ENCODE peak calls at places on chromosomes 11 and 22, in eight cellular contexts. V is tibial nerve, B is OCI-LY7, J is A673, Q is coronary artery, U is IMR-90, A is mammary epithelial cell, D is A549. T is an unnamed sample.

GRCh38 chr11:47136327-47136726 is 40.4 kb downstream of the ARFGAP2 start:
- DNase-seq in V (no peak), B (no peak), J (no peak), Q (no peak), U (no peak), A (no peak), D (no peak), T (no peak)

GRCh38 chr22:49208768-49209252 is 618.9 kb downstream of the BRD1 start:
- DNase-seq in V (no peak), B (peak), J (peak), Q (peak), U (no peak), A (no peak), D (no peak), T (peak)

GRCh38 chr22:45804986-45805325 is 133.3 kb downstream of the ATXN10 start:
- DNase-seq in V (no peak), B (no peak), J (peak), Q (no peak), U (peak), A (peak), D (peak), T (no peak)

GRCh38 chr11:9461760-9462134 is 935 bp downstream of the ZNF143 start:
- DNase-seq in V (no peak), B (peak), J (no peak), Q (no peak), U (peak), A (peak), D (peak), T (no peak)

GRCh38 chr11:35725880-35726279 is 63.3 kb downstream of the TRIM44 start:
- DNase-seq in V (no peak), B (no peak), J (no peak), Q (no peak), U (peak), A (peak), D (peak), T (no peak)

GRCh38 chr11:57432714-57433163 is 5.8 kb upstream of the SLC43A3 start:
- DNase-seq in V (no peak), B (no peak), J (no peak), Q (no peak), U (peak), A (peak), D (no peak), T (no peak)

GRCh38 chr22:40485813-40486610 is 115.6 kb downstream of the SGSM3 start:
- DNase-seq in V (no peak), B (no peak), J (peak), Q (no peak), U (peak), A (peak), D (no peak), T (peak)

GRCh38 chr11:3840870-3841425 is at the start of gene RHOG:
- DNase-seq in V (peak), B (peak), J (peak), Q (peak), U (peak), A (peak), D (peak), T (peak)

GRCh38 chr11:103534959-103535358 is 425.7 kb downstream of the DYNC2H1 start:
- DNase-seq in V (no peak), B (no peak), J (no peak), Q (no peak), U (no peak), A (no peak), D (no peak), T (no peak)

GRCh38 chr22:20853236-20853660 is 5.4 kb downstream of the PI4KA start:
- DNase-seq in V (no peak), B (no peak), J (no peak), Q (no peak), U (no peak), A (no peak), D (no peak), T (no peak)

GRCh38 chr22:36234919-36235318 is 4.4 kb downstream of the APOL2 start:
- DNase-seq in V (no peak), B (no peak), J (no peak), Q (peak), U (no peak), A (no peak), D (no peak), T (no peak)

GRCh38 chr22:36234211-36234610 is 5.1 kb downstream of the APOL2 start:
- DNase-seq in V (no peak), B (no peak), J (no peak), Q (no peak), U (no peak), A (no peak), D (no peak), T (no peak)

GRCh38 chr22:36236338-36237319 is 2.7 kb downstream of the APOL2 start:
- DNase-seq in V (no peak), B (no peak), J (no peak), Q (peak), U (no peak), A (no peak), D (no peak), T (no peak)

GRCh38 chr22:36233796-36234195 is 5.5 kb downstream of the APOL2 start:
- DNase-seq in V (no peak), B (no peak), J (no peak), Q (no peak), U (peak), A (no peak), D (no peak), T (no peak)

DNA sequence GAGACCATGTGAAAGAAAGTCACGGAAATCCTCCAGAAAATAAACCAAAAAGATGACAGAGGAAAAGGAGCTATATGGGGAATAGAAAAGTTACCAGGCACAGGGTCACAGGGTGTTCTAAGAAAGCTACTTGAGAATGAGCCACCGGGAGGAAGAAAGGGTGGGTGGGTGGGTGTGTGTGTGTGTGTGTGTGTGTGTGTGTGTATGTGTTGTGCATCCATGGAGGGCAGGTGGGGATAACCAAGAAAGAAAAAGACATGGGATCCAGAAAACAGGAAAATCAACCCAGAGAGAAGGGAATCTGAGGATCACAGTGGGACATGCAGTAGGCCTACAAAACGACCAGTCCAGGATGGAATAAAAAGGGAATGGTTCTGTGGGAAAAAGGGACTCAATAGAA is 3.7 kb downstream of the APOL2 start:
- DNase-seq in V (no peak), B (no peak), J (no peak), Q (no peak), U (no peak), A (no peak), D (no peak), T (no peak)
- H3K4me3 ChIP-seq in V (no peak), B (no peak), J (no peak), Q (no peak), U (no peak), A (no peak), D (no peak), T (no peak)

DNA sequence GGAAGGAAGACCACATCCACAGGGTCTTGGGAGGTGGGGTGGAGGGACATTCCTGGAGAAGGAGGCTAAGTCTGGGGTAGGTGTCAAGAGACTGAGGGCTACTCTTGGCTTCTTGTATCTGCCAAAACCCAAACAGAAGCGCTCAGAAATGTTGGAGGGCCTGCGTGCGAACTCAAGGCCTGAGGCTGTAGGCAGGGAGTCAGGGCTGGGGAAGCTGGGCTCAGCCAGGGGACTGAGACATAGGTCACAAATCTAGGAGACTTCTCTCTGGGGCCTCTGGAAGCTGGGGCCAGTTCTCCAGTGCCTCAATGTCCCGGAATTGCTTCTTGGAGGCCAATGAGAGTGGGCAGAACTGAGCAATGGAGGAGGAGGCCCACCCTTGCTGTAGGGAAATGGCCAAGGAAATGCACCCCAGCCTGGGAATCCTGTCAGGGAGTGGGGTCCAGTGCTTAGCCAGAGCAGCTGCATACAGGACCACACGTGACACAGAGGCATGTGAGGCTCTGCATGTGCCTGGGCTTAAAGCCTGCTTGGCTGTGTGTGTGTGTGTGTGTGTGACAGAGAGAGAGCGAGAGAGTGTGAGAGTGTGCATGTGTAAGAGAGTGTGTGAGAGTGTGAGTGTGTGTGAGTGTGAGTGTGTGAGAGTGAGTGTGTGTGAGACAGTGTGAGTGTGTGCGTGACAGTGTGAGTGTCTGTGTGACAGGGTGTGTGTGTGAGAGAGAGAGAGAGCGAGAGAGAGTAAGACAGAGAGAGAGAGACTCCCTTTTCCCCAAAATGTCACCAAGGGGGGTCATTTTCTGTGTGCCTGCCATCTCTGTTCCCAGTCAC is 141.3 kb downstream of the ST3GAL4 start:
- DNase-seq in V (no peak), B (no peak), J (no peak), Q (no peak), U (no peak), A (no peak), D (no peak), T (no peak)
- TF ChIP-seq CTCF in V (no peak), B (no peak), J (no peak), Q (no peak), U (no peak), A (no peak), D (no peak), T (no peak)

GRCh38 chr11:10490032-10490397 is 35.0 kb downstream of the AMPD3 start:
- DNase-seq in V (no peak), B (no peak), J (no peak), Q (peak), U (no peak), A (no peak), D (no peak), T (no peak)
- H3K27ac ChIP-seq in V (peak), B (no peak), J (no peak), Q (peak), U (peak), A (peak), D (peak), T (peak)

GRCh38 chr11:1261241-1262071 is 38.6 kb downstream of the MUC5B start:
- DNase-seq in V (no peak), B (no peak), J (no peak), Q (no peak), U (no peak), A (no peak), D (no peak), T (no peak)
- H3K4me3 ChIP-seq in V (no peak), B (no peak), J (no peak), Q (peak), U (no peak), A (no peak), D (no peak), T (no peak)

GRCh38 chr11:92216789-92217188 is 7.8 kb upstream of the FAT3 start:
- DNase-seq in V (no peak), B (no peak), J (no peak), Q (no peak), U (no peak), A (no peak), D (no peak), T (no peak)

GRCh38 chr11:92212530-92212929 is 12.1 kb upstream of the FAT3 start:
- DNase-seq in V (no peak), B (no peak), J (no peak), Q (no peak), U (no peak), A (no peak), D (no peak), T (no peak)

GRCh38 chr11:92206441-92206840 is 18.2 kb upstream of the FAT3 start:
- DNase-seq in V (no peak), B (no peak), J (no peak), Q (no peak), U (no peak), A (no peak), D (no peak), T (no peak)

GRCh38 chr11:92211576-92212167 is 12.9 kb upstream of the FAT3 start:
- DNase-seq in V (no peak), B (no peak), J (peak), Q (no peak), U (peak), A (peak), D (peak), T (no peak)
- TF ChIP-seq CTCF in V (peak), B (no peak), J (peak), Q (peak), U (peak), A (no peak), D (peak), T (peak)

GRCh38 chr11:12164061-12165014 is 53.9 kb downstream of the MICAL2 start:
- DNase-seq in V (no peak), B (no peak), J (no peak), Q (peak), U (peak), A (peak), D (peak), T (no peak)

GRCh38 chr11:12167098-12167999 is 57.0 kb downstream of the MICAL2 start:
- DNase-seq in V (no peak), B (no peak), J (peak), Q (peak), U (peak), A (peak), D (peak), T (no peak)

GRCh38 chr11:12165237-12165875 is 55.0 kb downstream of the MICAL2 start:
- DNase-seq in V (no peak), B (no peak), J (no peak), Q (peak), U (no peak), A (peak), D (no peak), T (no peak)

GRCh38 chr11:12168114-12168513 is 57.7 kb downstream of the MICAL2 start:
- DNase-seq in V (no peak), B (no peak), J (no peak), Q (no peak), U (no peak), A (no peak), D (no peak), T (no peak)

DNA sequence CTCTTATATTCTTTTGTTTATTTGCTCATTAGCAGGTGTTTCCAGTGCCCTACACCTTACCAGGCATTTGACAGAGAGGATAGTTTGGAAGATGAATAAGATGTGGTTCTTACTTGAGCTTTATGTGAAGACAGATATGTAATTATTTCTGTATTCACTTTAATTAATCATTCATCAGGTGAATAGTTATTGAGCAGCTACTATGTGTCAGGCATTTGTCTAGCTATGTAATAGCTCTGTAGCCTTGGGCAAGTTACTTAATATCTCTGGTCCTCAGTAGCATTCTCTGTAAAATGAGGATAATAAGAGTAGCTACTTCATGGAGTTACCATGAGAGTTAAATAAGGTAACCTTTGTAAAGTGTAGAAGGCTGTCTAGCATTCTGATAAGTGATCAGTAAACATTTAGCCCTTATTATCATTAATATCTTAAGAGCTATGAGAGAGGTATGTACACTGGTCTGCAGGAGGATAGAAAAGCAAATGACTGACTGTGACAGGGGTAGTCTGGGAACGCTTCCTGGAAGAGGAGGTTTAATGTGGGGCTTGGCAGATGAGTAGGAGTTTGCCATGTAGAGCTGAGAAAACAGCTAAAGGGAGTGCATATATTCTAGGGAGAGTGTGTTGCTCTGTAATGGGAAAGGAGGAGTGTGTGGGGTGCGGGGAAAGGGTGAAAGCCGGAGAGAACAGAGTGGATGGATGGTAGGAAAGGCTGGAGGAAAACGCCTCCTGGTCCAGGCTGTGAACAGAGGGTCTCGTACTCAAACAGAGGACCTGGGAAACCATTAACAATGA is 56.1 kb downstream of the MICAL2 start:
- DNase-seq in V (no peak), B (no peak), J (no peak), Q (no peak), U (no peak), A (no peak), D (no peak), T (no peak)
- H3K27ac ChIP-seq in V (peak), B (no peak), J (no peak), Q (peak), U (peak), A (peak), D (peak), T (peak)

GRCh38 chr22:41907436-41908401 is 7.2 kb downstream of the SHISA8 start:
- DNase-seq in V (no peak), B (no peak), J (peak), Q (no peak), U (peak), A (no peak), D (no peak), T (no peak)

GRCh38 chr22:41908409-41909289 is 6.2 kb downstream of the SHISA8 start:
- DNase-seq in V (no peak), B (no peak), J (no peak), Q (no peak), U (no peak), A (no peak), D (no peak), T (no peak)

GRCh38 chr22:41910599-41911291 is 4.1 kb downstream of the SHISA8 start:
- DNase-seq in V (peak), B (no peak), J (no peak), Q (no peak), U (no peak), A (no peak), D (no peak), T (no peak)

GRCh38 chr22:41910050-41910598 is 4.8 kb downstream of the SHISA8 start:
- DNase-seq in V (no peak), B (no peak), J (no peak), Q (no peak), U (no peak), A (no peak), D (no peak), T (no peak)

GRCh38 chr22:41909290-41910049 is 5.4 kb downstream of the SHISA8 start:
- DNase-seq in V (no peak), B (peak), J (no peak), Q (no peak), U (no peak), A (no peak), D (no peak), T (no peak)
- H3K4me3 ChIP-seq in V (peak), B (no peak), J (no peak), Q (peak), U (no peak), A (no peak), D (no peak), T (no peak)